ENCODE peak calls at places on chromosomes 12 and 14, in four cellular contexts. N is K562, Q is mammary epithelial cell, M is cardiac muscle cell. R is an unnamed sample.

GRCh38 chr14:96160913-96161310 is 43.7 kb upstream of the BDKRB2 start:
- DNase-seq in Q (no peak), N (no peak), M (no peak), R (no peak)

GRCh38 chr12:10122689-10123088 is 7.3 kb downstream of the CLEC7A start:
- DNase-seq in M (no peak), Q (no peak), N (no peak), R (peak; percentile 16)

GRCh38 chr12:13147688-13148531 is 44.4 kb upstream of the GSG1 start:
- DNase-seq in M (no peak), N (no peak), Q (no peak), R (peak; percentile 78)

GRCh38 chr12:49294086-49294803 is 702 bp upstream of the PRPH start:
- DNase-seq in M (no peak), Q (no peak), N (no peak), R (no peak)

GRCh38 chr12:23954332-23954731 is 4.9 kb upstream of the SOX5 start:
- DNase-seq in M (no peak), Q (no peak), N (no peak), R (no peak)

GRCh38 chr12:28446031-28446430 is 255.8 kb downstream of the CCDC91 start:
- DNase-seq in M (no peak), Q (no peak), N (no peak), R (no peak)

GRCh38 chr12:86134571-86134970 is 121.6 kb downstream of the MGAT4C start:
- DNase-seq in Q (no peak), N (no peak), M (no peak), R (no peak)

GRCh38 chr12:100142851-100143559 is at the start of gene BLTP3B:
- DNase-seq in M (peak; percentile 94), Q (peak; percentile 69), N (peak; percentile 91), R (peak; percentile 89)

DNA sequence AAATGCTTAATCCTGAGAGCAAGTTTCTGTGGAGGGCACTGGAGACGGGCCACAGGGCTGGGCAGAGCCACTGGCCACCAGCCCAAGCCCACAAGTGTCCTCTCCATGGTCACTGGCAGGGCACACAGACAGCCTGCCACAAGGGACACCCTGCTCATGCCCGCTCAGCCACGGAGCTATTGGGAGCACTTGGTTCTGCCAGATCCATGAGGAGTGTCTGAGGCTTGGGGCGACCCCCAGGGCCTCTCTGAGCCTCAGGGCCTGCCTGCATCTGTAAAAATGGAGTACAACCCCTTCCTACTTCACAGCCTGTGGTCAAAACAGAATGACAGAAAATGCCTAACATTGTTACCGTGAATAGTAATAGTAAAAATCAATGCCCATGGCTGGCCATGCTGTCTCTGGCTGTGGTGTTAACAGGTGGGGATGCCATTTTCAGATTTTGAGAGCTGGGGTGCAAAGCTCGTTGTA is 3.2 kb downstream of the PGF start:
- DNase-seq in N (no peak), M (no peak), Q (no peak), R (no peak)
- H3K27me3 ChIP-seq in N (no peaks in the 10 kb centered on the region), M (no peaks in the 10 kb centered on the region), Q (no peaks in the 10 kb centered on the region), R (no peaks in the 10 kb centered on the region)

GRCh38 chr14:66511849-66512248 is 3.9 kb downstream of the GPHN start:
- DNase-seq in N (no peak), Q (no peak), M (no peak), R (no peak)
- H3K4me3 ChIP-seq in N (no peak overlapping the region), Q (no peak overlapping the region), M (no peak overlapping the region), R (no peak overlapping the region)

DNA sequence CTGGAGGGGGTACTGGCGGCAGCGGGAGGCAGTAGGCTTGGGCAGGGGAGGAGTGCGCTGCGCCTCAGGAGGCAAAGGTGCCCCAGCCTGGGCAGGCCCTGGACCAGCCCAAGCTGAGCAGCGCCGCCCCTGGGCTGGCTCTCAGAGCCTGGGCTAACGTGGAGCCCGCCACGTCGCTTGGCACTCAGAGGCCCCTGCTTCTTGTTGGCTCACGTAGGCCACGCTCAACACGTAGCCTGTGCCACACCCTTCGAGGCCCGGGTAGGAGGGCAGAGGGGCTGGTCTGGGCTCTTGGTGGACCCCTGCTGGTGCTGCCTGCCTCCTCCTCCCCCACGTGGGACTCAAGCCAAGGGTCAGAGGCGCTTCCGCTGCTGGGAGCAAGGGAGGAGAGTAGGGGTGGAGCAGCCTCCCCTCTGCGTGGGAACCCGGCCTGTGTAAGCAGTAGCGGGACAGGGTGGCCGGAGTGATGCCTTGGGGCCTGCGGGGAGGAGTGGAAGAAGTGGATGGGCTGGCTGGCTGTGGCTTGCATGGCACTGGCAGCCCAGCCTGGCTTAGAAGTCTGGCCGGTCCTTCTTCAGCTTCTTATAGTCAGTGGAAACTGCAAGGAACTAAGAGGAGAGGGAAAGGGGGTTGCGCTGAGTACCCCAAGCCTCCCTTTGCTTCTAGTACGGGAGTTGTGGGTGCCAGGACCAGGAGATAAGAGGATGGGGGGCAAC is 5.7 kb downstream of the SHMT2 start:
- DNase-seq in N (peak; percentile 81), M (no peak), Q (no peak), R (peak; percentile 36)
- H3K27me3 ChIP-seq in N (no peaks in the 10 kb centered on the region), M (peaks cover 72% of the 10 kb centered on the region), Q (no peaks in the 10 kb centered on the region), R (peaks cover 4% of the 10 kb centered on the region)

GRCh38 chr14:70096866-70097265 is 91.9 kb downstream of the SLC8A3 start:
- DNase-seq in Q (no peak), N (peak; percentile 2), M (peak; percentile 44), R (peak; percentile 16)
- H3K4me3 ChIP-seq in Q (no peak overlapping the region), N (no peak overlapping the region), M (no peak overlapping the region), R (no peak overlapping the region)

GRCh38 chr14:103122578-103123127 is 608 bp upstream of the TNFAIP2 start:
- DNase-seq in N (no peak), Q (no peak), M (no peak), R (no peak)

GRCh38 chr14:103124501-103125001 is 1.3 kb downstream of the TNFAIP2 start:
- DNase-seq in N (no peak), Q (no peak), M (no peak), R (no peak)

GRCh38 chr14:103123634-103124500 is 606 bp downstream of the TNFAIP2 start:
- DNase-seq in Q (no peak), N (peak; percentile 59), M (no peak), R (no peak)

GRCh38 chr14:103121846-103122577 is 1.2 kb upstream of the TNFAIP2 start:
- DNase-seq in Q (no peak), M (peak; percentile 76), N (peak; percentile 90), R (no peak)

DNA sequence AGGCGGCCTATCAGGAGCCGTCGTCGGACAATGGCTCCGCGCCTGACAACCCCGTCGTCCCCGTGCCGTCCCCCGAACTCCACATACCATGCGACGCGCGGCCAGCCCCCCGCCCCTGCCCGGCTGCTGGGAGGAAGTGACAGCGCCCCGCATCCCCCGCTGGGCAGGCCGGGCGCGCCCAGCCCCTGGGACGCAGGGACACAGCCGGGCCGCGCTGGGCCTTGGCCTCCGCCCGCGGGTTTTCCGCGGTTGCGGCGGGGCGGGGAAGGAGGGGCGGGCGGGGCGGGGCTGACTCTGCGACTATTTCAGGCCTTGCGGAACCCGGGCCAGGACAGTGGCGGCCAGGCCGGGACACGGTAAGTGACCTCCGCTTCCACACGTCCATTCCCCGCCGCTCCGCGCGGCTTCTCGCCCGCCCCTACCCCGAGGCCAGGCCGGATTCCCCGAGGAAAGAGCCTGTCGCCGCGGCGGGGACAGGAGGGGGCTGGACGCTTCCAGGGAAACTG is at the start of gene TNFAIP2:
- DNase-seq in Q (no peak), N (peak; percentile 57), M (no peak), R (no peak)
- H3K27me3 ChIP-seq in Q (peaks cover 2% of the 10 kb centered on the region), N (no peaks in the 10 kb centered on the region), M (peaks cover 56% of the 10 kb centered on the region), R (no peaks in the 10 kb centered on the region)

R was measured in Caco-2.